ENCODE peak calls at places on chromosomes 4 and X, in seven cellular contexts. X is mucosa of descending colon; R is HFF-Myc; O is cardiac muscle cell; A is CD4-positive, alpha-beta T cell; Q is GM20000; P is body of pancreas. I is an unnamed sample.

GRCh38 chrX:24146283-24146865 is 3.2 kb upstream of the ZFX start:
- DNase-seq in X (no peak), R (no peak), O (no peak), A (no peak), Q (no peak), P (no peak), I (no peak)

GRCh38 chrX:68935362-68935761 is 106.5 kb downstream of the EFNB1 start:
- DNase-seq in X (no peak), R (no peak), O (no peak), A (no peak), Q (no peak), P (no peak), I (no peak)

GRCh38 chr4:139214039-139214534 is 37.1 kb upstream of the ELF2 start:
- DNase-seq in X (peak; percentile 28), R (no peak), O (peak; percentile 55), A (no peak), Q (peak; percentile 75), P (peak; percentile 86), I (no peak)

GRCh38 chrX:154908821-154909220 is 22.7 kb downstream of the F8A1 start:
- DNase-seq in X (no peak), R (no peak), O (no peak), A (no peak), Q (no peak), P (no peak), I (no peak)

GRCh38 chr4:99180367-99181169 is 36.5 kb upstream of the ADH4 start:
- DNase-seq in X (no peak), R (peak; percentile 45), O (no peak), A (no peak), Q (no peak), P (peak; percentile 36), I (no peak)

GRCh38 chr4:10734697-10735096 is 50.1 kb upstream of the CLNK start:
- DNase-seq in X (no peak), R (no peak), O (no peak), A (no peak), Q (no peak), P (peak; percentile 2), I (no peak)

GRCh38 chr4:90582087-90582486 is 454.9 kb downstream of the CCSER1 start:
- DNase-seq in X (no peak), R (no peak), O (peak; percentile 2), A (no peak), Q (no peak), P (no peak), I (no peak)

GRCh38 chr4:79682801-79683217 is 274.8 kb upstream of the GK2 start:
- DNase-seq in X (no peak), R (no peak), O (no peak), A (no peak), Q (no peak), P (no peak), I (no peak)

GRCh38 chr4:73988096-73988495 is at the start of gene PPBP:
- DNase-seq in X (no peak), R (no peak), O (no peak), A (no peak), Q (no peak), P (no peak), I (no peak)

GRCh38 chrX:129115104-129115503 is 408.2 kb downstream of the SMARCA1 start:
- DNase-seq in X (peak; percentile 17), R (no peak), O (peak; percentile 81), A (no peak), Q (peak; percentile 18), P (peak; percentile 2), I (peak; percentile 57)

GRCh38 chrX:151708821-151709220 is 7.0 kb upstream of the FATE1 start:
- DNase-seq in X (no peak), R (no peak), O (no peak), A (no peak), Q (no peak), P (no peak), I (no peak)

DNA sequence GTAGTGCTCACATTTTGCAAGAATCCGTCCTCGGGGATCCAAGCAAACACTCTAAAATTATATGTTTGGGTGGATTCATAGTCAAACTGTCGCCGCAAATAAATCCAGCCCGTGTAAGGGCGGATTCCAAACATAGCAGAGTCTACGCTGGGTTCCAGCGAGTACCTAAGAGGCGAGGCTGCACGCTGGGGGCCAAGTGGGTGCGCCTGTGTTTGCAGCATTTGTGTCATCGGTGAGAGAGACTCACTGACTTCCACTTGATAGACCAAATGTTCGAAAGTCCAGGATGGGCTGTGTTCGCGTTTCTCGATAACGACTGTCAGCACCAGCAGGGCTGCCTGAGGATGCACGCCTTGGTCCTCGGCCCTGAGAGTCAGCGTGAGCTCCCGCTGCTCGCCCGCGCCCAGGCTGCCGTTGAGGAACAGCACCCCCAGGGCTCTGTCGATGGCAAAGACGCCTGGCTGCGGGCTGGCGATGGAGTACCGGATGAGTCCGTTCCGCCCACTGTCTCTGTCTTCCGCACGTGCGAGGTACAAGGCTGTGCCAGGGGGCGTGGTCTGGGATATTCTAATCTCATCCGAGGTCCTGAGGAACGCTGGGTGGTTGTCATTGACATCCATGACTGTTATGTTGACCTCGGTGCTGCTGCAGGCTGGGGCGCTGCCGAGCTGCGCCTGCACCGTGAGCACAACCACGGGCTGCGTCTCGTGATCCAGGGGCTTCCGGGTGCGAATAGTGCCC is 158.7 kb downstream of the DCHS2 start:
- DNase-seq in X (peak; percentile 32), R (no peak), O (peak; percentile 48), A (peak; percentile 45), Q (peak; percentile 12), P (peak; percentile 14), I (peak; percentile 35)
- TF ChIP-seq CTCF in X (no peak), R (no peak), O (no peak), A (no peak), Q (no peak), P (no peak), I (no peak)

GRCh38 chrX:102651968-102652744 is 873 bp downstream of the GPRASP1 start:
- DNase-seq in X (no peak), R (no peak), O (peak; percentile 15), A (peak; percentile 61), Q (peak; percentile 11), P (peak; percentile 46), I (peak; percentile 20)
- TF ChIP-seq CTCF in X (no peak), R (peak; percentile 46), O (peak; percentile 67), A (peak; percentile 54), Q (no peak), P (peak; percentile 46), I (no peak)

GRCh38 chrX:70336767-70337166 is 46.9 kb downstream of the KIF4A start:
- DNase-seq in X (no peak), R (no peak), O (no peak), A (no peak), Q (no peak), P (no peak), I (no peak)

GRCh38 chrX:70331161-70331560 is 41.3 kb downstream of the KIF4A start:
- DNase-seq in X (no peak), R (no peak), O (no peak), A (no peak), Q (no peak), P (no peak), I (no peak)

GRCh38 chrX:70338290-70338689 is 48.4 kb downstream of the KIF4A start:
- DNase-seq in X (no peak), R (no peak), O (no peak), A (no peak), Q (no peak), P (no peak), I (no peak)

DNA sequence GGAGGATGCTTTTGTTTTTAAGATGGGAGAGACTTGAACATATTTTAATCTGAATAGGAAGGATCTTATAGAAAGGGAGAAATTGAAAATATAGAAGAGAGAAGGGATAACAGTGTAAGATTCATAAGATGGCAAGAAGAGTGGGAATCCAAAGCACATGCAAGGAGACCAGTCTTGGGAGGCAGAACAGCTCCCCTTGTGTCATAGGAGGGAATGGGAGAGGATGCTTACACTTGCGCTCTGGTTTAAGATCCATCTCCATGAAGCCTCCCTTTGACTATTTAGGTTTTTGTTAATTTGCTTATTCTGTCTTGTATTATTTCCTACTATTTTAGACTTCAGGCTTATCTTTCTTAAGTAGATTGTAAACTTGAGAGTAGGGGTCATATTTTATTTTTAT is 42.7 kb downstream of the KIF4A start:
- DNase-seq in X (no peak), R (no peak), O (no peak), A (no peak), Q (no peak), P (no peak), I (no peak)
- TF ChIP-seq CTCF in X (no peak), R (peak; percentile 14), O (peak; percentile 24), A (no peak), Q (no peak), P (no peak), I (no peak)

GRCh38 chr4:154348657-154349056 is 142.9 kb downstream of the DCHS2 start:
- DNase-seq in X (no peak), R (no peak), O (no peak), A (no peak), Q (no peak), P (no peak), I (no peak)

GRCh38 chr4:154345359-154345758 is 146.2 kb downstream of the DCHS2 start:
- DNase-seq in X (no peak), R (no peak), O (no peak), A (no peak), Q (no peak), P (no peak), I (no peak)

GRCh38 chr4:154344686-154345085 is 146.9 kb downstream of the DCHS2 start:
- DNase-seq in X (no peak), R (no peak), O (peak; percentile 5), A (no peak), Q (peak; percentile 10), P (no peak), I (no peak)

GRCh38 chr4:154354883-154355282 is 136.7 kb downstream of the DCHS2 start:
- DNase-seq in X (no peak), R (no peak), O (no peak), A (no peak), Q (no peak), P (no peak), I (no peak)

GRCh38 chr4:154349829-154350228 is 141.8 kb downstream of the DCHS2 start:
- DNase-seq in X (no peak), R (no peak), O (peak; percentile 49), A (no peak), Q (peak; percentile 7), P (no peak), I (no peak)
- TF ChIP-seq CTCF in X (no peak), R (peak; percentile 33), O (peak; percentile 12), A (peak; percentile 46), Q (peak; percentile 25), P (peak; percentile 26), I (peak; percentile 46)

DNA sequence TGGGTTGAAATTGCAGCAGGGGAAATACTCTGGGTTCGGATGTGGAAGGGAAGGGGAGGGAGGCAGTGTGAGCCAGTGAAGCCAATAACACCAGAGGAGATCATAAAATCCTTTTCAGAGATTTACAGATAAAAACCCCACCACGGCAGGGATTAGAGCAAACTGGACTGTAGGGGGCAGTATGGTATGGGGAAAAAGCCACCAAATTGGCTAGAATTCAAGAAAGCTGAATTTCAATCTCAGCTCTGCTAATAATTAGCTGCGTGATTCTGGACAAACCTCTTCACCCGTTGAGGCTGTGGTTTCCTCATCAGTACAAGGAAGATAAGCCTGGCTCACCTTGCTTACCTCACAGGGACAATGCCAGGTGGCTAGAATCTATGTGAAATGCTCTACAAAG is 108.1 kb downstream of the ATG4A start:
- DNase-seq in X (no peak), R (no peak), O (peak; percentile 61), A (no peak), Q (peak; percentile 15), P (peak; percentile 3), I (peak; percentile 28)
- TF ChIP-seq CTCF in X (no peak), R (peak; percentile 56), O (peak; percentile 57), A (no peak), Q (peak; percentile 16), P (no peak), I (peak; percentile 50)